ENCODE peak calls at places on chromosomes 1 and 21, in ten cellular contexts. T, Z, D, A, H, N, J, X, S and R are unnamed samples.

GRCh38 chr1:92482665-92483441 is 3.9 kb downstream of the GFI1 start:
- DNase-seq in J (peak), N (no peak), H (peak), A (no peak), X (no peak), S (no peak), D (peak), Z (no peak), T (peak), R (no peak)

GRCh38 chr1:202605515-202605914 is 104.7 kb downstream of the SYT2 start:
- DNase-seq in S (no peak), N (no peak), Z (no peak), H (no peak), X (no peak), D (no peak), A (no peak), T (no peak), J (no peak), R (no peak)

GRCh38 chr1:110086959-110087358 is 16.5 kb upstream of the ALX3 start:
- DNase-seq in D (no peak), J (no peak), H (no peak), A (no peak), S (no peak), N (no peak), X (no peak), T (no peak), Z (no peak), R (no peak)

GRCh38 chr21:35142036-35142825 is 93.1 kb upstream of the RUNX1 start:
- DNase-seq in Z (no peak), J (no peak), A (no peak), T (no peak), D (no peak), N (no peak), S (no peak), X (no peak), H (no peak), R (peak)

GRCh38 chr1:220803401-220804201 is 16.9 kb downstream of the MTARC1 start:
- DNase-seq in N (peak), T (peak), H (no peak), S (peak), D (peak), Z (peak), X (peak), J (no peak), A (no peak), R (peak)

GRCh38 chr1:218207194-218207593 is 77.9 kb upstream of the RRP15 start:
- DNase-seq in Z (no peak), N (no peak), D (no peak), A (no peak), S (no peak), X (no peak), J (no peak), H (no peak), T (no peak), R (no peak)

GRCh38 chr1:6888870-6889269 is 103.6 kb downstream of the CAMTA1 start:
- DNase-seq in J (no peak), A (no peak), H (no peak), T (no peak), X (no peak), Z (no peak), D (no peak), S (no peak), N (no peak), R (no peak)

GRCh38 chr1:17700981-17701870 is 53.9 kb upstream of the ACTL8 start:
- DNase-seq in Z (no peak), X (no peak), J (no peak), D (no peak), N (no peak), T (peak), A (no peak), H (no peak), S (no peak), R (no peak)

GRCh38 chr1:23699280-23700179 is 7.9 kb downstream of the RPL11 start:
- DNase-seq in J (no peak), A (no peak), N (no peak), D (no peak), H (no peak), Z (no peak), S (no peak), X (no peak), T (no peak), R (no peak)

GRCh38 chr1:48469616-48470500 is 2.1 kb downstream of the SPATA6 start:
- DNase-seq in J (peak), X (peak), Z (peak), H (peak), T (no peak), A (peak), N (peak), D (no peak), S (no peak), R (peak)

GRCh38 chr1:54809496-54810074 is 8.5 kb upstream of the TTC22 start:
- DNase-seq in X (no peak), D (no peak), N (no peak), A (no peak), H (no peak), T (peak), Z (no peak), S (no peak), J (peak), R (no peak)

GRCh38 chr21:45863267-45863666 is 118.3 kb upstream of the COL6A1 start:
- DNase-seq in S (no peak), Z (no peak), N (no peak), H (no peak), T (peak), X (no peak), D (no peak), A (no peak), J (no peak), R (no peak)

GRCh38 chr1:34753163-34753562 is 1.7 kb upstream of the GJB5 start:
- DNase-seq in X (no peak), J (no peak), T (no peak), S (no peak), D (no peak), H (no peak), Z (no peak), A (no peak), N (no peak), R (no peak)

GRCh38 chr1:46749403-46749802 is 30.5 kb upstream of the EFCAB14 start:
- DNase-seq in J (no peak), Z (no peak), N (no peak), T (no peak), D (no peak), X (no peak), H (no peak), A (no peak), S (no peak), R (no peak)

GRCh38 chr1:22654692-22655091 is 1.7 kb downstream of the C1QB start:
- DNase-seq in Z (no peak), N (no peak), X (no peak), T (peak), S (peak), A (no peak), J (no peak), D (no peak), H (no peak), R (no peak)

GRCh38 chr1:109263234-109263596 is 13.9 kb downstream of the CELSR2 start:
- DNase-seq in A (no peak), Z (no peak), N (no peak), D (no peak), S (no peak), X (no peak), H (no peak), J (no peak), T (no peak), R (no peak)

GRCh38 chr1:94481473-94481933 is 60.1 kb downstream of the F3 start:
- DNase-seq in S (peak), D (peak), T (peak), H (peak), X (peak), Z (peak), J (peak), A (peak), N (no peak), R (peak)

GRCh38 chr1:209246660-209247059 is 336.9 kb upstream of the CAMK1G start:
- DNase-seq in H (no peak), D (no peak), Z (no peak), N (no peak), X (no peak), T (no peak), S (peak), J (no peak), A (no peak), R (peak)

GRCh38 chr1:206971029-206971655 is 882 bp upstream of the FCAMR start:
- DNase-seq in J (no peak), S (no peak), A (no peak), X (no peak), Z (no peak), T (no peak), D (no peak), N (no peak), H (no peak), R (no peak)

GRCh38 chr1:199856381-199856780 is 171.1 kb upstream of the NR5A2 start:
- DNase-seq in X (no peak), S (no peak), Z (no peak), J (no peak), D (no peak), T (no peak), N (no peak), H (no peak), A (no peak), R (no peak)

GRCh38 chr1:61050541-61051454 is 31.6 kb upstream of the NFIA start:
- DNase-seq in A (no peak), H (peak), J (peak), S (no peak), T (peak), N (no peak), Z (peak), X (peak), D (peak), R (no peak)

GRCh38 chr1:34235594-34235993 is 58.9 kb downstream of the C1orf94 start:
- DNase-seq in J (no peak), T (no peak), H (no peak), D (no peak), N (no peak), A (no peak), Z (no peak), X (no peak), S (no peak), R (no peak)

GRCh38 chr1:40922969-40923368 is 56.5 kb upstream of the CTPS1 start:
- DNase-seq in N (no peak), T (peak), Z (no peak), H (no peak), S (no peak), J (no peak), A (no peak), X (no peak), D (no peak), R (no peak)

GRCh38 chr1:15339580-15339979 is 70.1 kb upstream of the EFHD2 start:
- DNase-seq in Z (no peak), N (no peak), S (no peak), X (no peak), A (no peak), H (no peak), T (no peak), D (no peak), J (peak), R (no peak)

GRCh38 chr1:52567943-52568342 is 15.1 kb upstream of the TUT4 start:
- DNase-seq in J (no peak), H (no peak), Z (peak), T (no peak), A (no peak), S (no peak), N (no peak), X (no peak), D (no peak), R (no peak)

GRCh38 chr1:12629521-12629956 is 11.5 kb upstream of the DHRS3 start:
- DNase-seq in Z (no peak), T (peak), X (no peak), S (no peak), J (no peak), D (no peak), N (no peak), H (no peak), A (no peak), R (no peak)

GRCh38 chr1:243229526-243229925 is 25.6 kb downstream of the CEP170 start:
- DNase-seq in S (no peak), A (no peak), N (no peak), X (no peak), J (no peak), T (no peak), Z (no peak), H (no peak), D (no peak), R (no peak)

GRCh38 chr1:232380556-232380955 is 249.4 kb downstream of the SIPA1L2 start:
- DNase-seq in X (no peak), J (no peak), T (no peak), H (no peak), N (no peak), Z (no peak), D (no peak), S (no peak), A (no peak), R (no peak)

GRCh38 chr1:201359873-201360210 is 17.6 kb downstream of the TNNT2 start:
- DNase-seq in N (no peak), T (no peak), Z (no peak), S (no peak), H (no peak), X (no peak), J (no peak), A (no peak), D (no peak), R (no peak)

GRCh38 chr1:54886724-54887664 is at the start of gene DHCR24:
- DNase-seq in T (peak), Z (peak), S (peak), X (peak), A (no peak), H (peak), D (peak), J (peak), N (peak), R (peak)

GRCh38 chr1:59393211-59394180 is 96.6 kb downstream of the FGGY start:
- DNase-seq in S (no peak), T (no peak), A (peak), N (peak), Z (peak), X (peak), D (no peak), H (peak), J (peak), R (peak)

GRCh38 chr1:1324084-1324523 is 356 bp downstream of the INTS11 start:
- DNase-seq in N (no peak), A (no peak), D (no peak), X (no peak), H (no peak), J (no peak), S (no peak), T (no peak), Z (no peak), R (no peak)

GRCh38 chr1:1327291-1327690 is 2.7 kb downstream of the CPTP start:
- DNase-seq in J (no peak), D (no peak), Z (no peak), S (no peak), H (no peak), N (no peak), X (no peak), A (no peak), T (no peak), R (no peak)

GRCh38 chr1:1325288-1326074 is 879 bp downstream of the CPTP start:
- DNase-seq in N (no peak), S (no peak), A (no peak), D (peak), T (no peak), J (peak), H (no peak), Z (no peak), X (no peak), R (no peak)

GRCh38 chr1:1324524-1325287 is at the start of the genes CPTP and INTS11:
- DNase-seq in S (peak), A (peak), N (peak), H (peak), Z (peak), J (peak), X (peak), D (peak), T (peak), R (peak)

GRCh38 chr1:1326075-1326605 is 1.5 kb downstream of the CPTP start:
- DNase-seq in D (no peak), X (no peak), S (no peak), Z (no peak), N (no peak), T (no peak), A (no peak), J (no peak), H (no peak), R (no peak)
- H3K4me3 ChIP-seq in D (peak), X (no peak), S (no peak), Z (peak), N (no peak), T (peak), A (no peak), J (peak), H (no peak), R (no peak)

GRCh38 chr1:20693623-20694022 is 24.2 kb downstream of the KIF17 start:
- DNase-seq in N (no peak), S (no peak), H (no peak), Z (no peak), J (no peak), A (no peak), D (no peak), X (no peak), T (peak), R (no peak)
- TF ChIP-seq CTCF in N (no peak), S (no peak), H (no peak), Z (no peak), J (no peak), A (no peak), D (no peak), X (no peak), T (no peak), R (no peak)

DNA sequence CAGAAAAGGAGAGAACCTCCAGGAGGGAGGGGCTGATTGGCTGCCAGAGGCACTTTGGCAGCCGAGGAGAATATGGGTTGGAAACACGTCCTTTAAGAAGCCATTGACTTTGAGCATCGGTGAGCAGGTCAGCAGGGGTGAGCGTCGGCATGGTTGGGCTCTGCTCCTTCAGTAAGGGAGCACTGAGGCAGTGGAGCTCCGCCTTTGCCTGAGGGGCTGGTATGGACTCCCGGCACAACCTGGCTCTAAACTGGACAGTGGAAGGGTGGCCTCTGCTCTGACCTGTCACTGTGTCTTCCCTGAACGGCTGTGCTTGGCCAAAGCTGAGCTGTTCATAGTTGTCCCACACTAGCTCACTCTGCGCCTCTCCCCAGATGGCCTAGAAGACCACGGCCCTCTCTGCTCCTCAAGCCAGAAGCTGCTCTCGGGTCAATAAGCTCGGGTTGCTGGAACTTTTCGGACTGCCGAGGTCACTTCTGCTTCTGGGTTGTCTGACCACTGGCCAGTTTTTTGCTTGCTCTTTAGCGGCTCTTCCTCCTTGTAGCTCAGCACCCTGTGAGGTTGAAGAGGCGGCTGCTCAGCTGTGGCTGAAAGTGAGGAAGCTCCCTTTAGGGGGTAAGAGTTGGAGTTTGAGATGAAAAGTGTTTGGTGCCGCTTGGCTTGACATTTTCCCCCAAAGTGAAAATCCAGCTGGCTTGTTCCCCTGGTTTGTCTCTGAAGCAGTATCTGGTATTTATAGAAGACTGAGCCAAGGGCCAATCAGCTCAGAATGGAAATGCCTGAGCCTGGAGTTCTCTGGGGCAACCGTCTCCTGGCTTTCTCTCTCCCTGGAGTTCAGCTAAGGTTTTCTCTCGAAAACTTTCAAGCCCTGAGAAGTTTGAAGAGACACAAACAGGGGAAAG is 72.3 kb downstream of the SYT6 start:
- DNase-seq in T (peak), Z (no peak), N (peak), A (no peak), X (no peak), S (no peak), J (peak), D (no peak), H (peak), R (no peak)
- H3K4me3 ChIP-seq in T (no peak), Z (no peak), N (no peak), A (no peak), X (no peak), S (no peak), J (no peak), D (no peak), H (no peak), R (no peak)

GRCh38 chr1:9050803-9051202 is 18.6 kb downstream of the SLC2A5 start:
- DNase-seq in J (no peak), Z (no peak), N (no peak), S (no peak), D (no peak), H (no peak), T (no peak), X (no peak), A (no peak), R (no peak)
- TF ChIP-seq CTCF in J (no peak), Z (no peak), N (no peak), S (no peak), D (no peak), H (no peak), T (no peak), X (no peak), A (no peak), R (no peak)

DNA sequence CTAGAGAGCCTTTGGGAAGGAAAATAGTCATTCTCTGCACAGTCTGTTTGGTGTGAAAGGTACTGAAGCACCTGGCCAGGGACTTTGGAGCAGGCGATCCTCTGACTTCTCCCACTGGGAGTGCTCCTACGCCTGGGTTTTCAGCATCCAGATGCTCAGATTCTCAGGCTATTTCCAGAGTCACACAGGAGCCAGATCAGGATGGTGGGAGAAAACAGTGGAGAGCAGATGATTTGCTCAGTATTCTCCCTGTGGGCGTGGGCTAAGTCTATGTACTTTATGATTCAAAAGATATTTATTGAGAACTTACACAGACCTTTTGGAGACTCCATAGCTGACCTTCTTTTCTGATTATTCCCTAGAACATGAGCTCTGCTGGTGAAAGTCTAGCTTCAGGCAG is 134.6 kb downstream of the TENT5C start:
- DNase-seq in S (no peak), N (no peak), D (no peak), X (no peak), H (peak), Z (no peak), T (no peak), A (no peak), J (no peak), R (no peak)
- H3K4me3 ChIP-seq in S (no peak), N (no peak), D (no peak), X (no peak), H (no peak), Z (no peak), T (no peak), A (no peak), J (no peak), R (no peak)

GRCh38 chr1:31687601-31688000 is 16.2 kb downstream of the COL16A1 start:
- DNase-seq in Z (no peak), J (no peak), N (no peak), S (no peak), H (no peak), D (no peak), A (no peak), X (no peak), T (no peak), R (no peak)

GRCh38 chr1:31681421-31681820 is 22.4 kb downstream of the COL16A1 start:
- DNase-seq in S (no peak), T (peak), X (no peak), D (no peak), Z (no peak), H (no peak), N (no peak), J (no peak), A (no peak), R (no peak)

GRCh38 chr1:31679676-31680230 is 24.1 kb downstream of the COL16A1 start:
- DNase-seq in H (no peak), Z (no peak), A (no peak), X (no peak), T (no peak), D (no peak), S (no peak), J (no peak), N (no peak), R (no peak)

GRCh38 chr1:31688233-31688918 is 15.4 kb downstream of the COL16A1 start:
- DNase-seq in Z (no peak), X (no peak), J (no peak), S (no peak), H (no peak), D (no peak), N (no peak), T (no peak), A (no peak), R (no peak)

DNA sequence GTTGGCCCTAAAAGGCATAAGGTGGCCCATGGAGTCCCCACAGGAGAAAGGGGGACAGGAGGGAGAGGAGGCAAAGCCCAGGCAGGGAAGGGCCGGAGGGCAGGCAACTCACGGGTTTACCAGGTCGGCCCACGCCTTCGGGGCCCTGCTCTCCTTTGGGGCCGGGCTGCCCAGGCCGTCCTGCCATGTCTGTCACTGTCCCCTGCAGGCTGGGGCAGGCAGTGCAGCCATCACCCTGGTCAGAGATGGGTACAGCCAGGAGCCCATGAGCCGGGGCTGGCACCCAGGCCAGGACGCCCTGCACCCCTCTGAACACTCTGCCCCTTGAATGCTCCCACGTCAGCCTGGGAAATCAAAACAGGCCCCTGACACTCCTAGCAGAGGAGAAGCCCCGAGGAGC is 19.8 kb downstream of the COL16A1 start:
- DNase-seq in J (peak), S (no peak), Z (no peak), D (peak), N (no peak), H (no peak), T (peak), X (no peak), A (no peak), R (no peak)
- TF ChIP-seq CTCF in J (peak), S (peak), Z (peak), D (peak), N (peak), H (peak), T (peak), X (no peak), A (peak), R (peak)